ENCODE peak calls at places on chromosome 7, in seven cellular contexts. C is neural progenitor cell, X is GM23338, E is HCT116, R is GM23248, U is PC-3, J is hepatocyte. I is an unnamed sample.

GRCh38 chr7:19051767-19052375 is 65.6 kb downstream of the TWIST1 start:
- DNase-seq in C (peak; percentile 57), E (peak; percentile 31), R (peak; percentile 62), U (peak; percentile 70), X (peak; percentile 71), J (peak; percentile 28), I (peak; percentile 50)

GRCh38 chr7:132472463-132473120 is 103.7 kb downstream of the PLXNA4 start:
- DNase-seq in J (peak; percentile 39), C (no peak), E (no peak), X (no peak), R (peak; percentile 51), U (peak; percentile 64), I (no peak)

GRCh38 chr7:136869991-136870798 is 1.7 kb downstream of the CHRM2 start:
- DNase-seq in E (no peak), J (peak; percentile 8), X (peak; percentile 49), U (no peak), C (peak; percentile 48), R (peak; percentile 46), I (no peak)

GRCh38 chr7:82288769-82289535 is 154.6 kb downstream of the CACNA2D1 start:
- DNase-seq in E (no peak), R (no peak), C (no peak), J (no peak), X (no peak), U (peak; percentile 18), I (no peak)

GRCh38 chr7:135206887-135207738 is 4.2 kb downstream of the WDR91 start:
- DNase-seq in X (no peak), E (no peak), J (no peak), R (no peak), U (no peak), C (no peak), I (no peak)

GRCh38 chr7:23662124-23662982 is 17.6 kb upstream of the FAM221A start:
- DNase-seq in E (no peak), X (peak; percentile 78), U (no peak), C (peak; percentile 42), J (no peak), R (no peak), I (no peak)

GRCh38 chr7:43879477-43879876 is 10.2 kb upstream of the MRPS24 start:
- DNase-seq in C (no peak), E (no peak), X (no peak), U (peak; percentile 30), R (peak; percentile 94), J (no peak), I (no peak)

GRCh38 chr7:44707558-44708230 is 41.0 kb upstream of the ZMIZ2 start:
- DNase-seq in C (no peak), U (no peak), X (no peak), J (no peak), R (no peak), E (no peak), I (no peak)

GRCh38 chr7:117130262-117130661 is 177.0 kb downstream of the ST7 start:
- DNase-seq in U (no peak), R (no peak), E (no peak), X (no peak), J (no peak), C (no peak), I (no peak)

GRCh38 chr7:117126631-117127030 is 173.3 kb downstream of the ST7 start:
- DNase-seq in E (no peak), C (peak; percentile 10), U (peak; percentile 22), X (no peak), R (no peak), J (no peak), I (no peak)

GRCh38 chr7:117129538-117129955 is 176.2 kb downstream of the ST7 start:
- DNase-seq in U (no peak), J (no peak), C (no peak), E (no peak), R (peak; percentile 39), X (no peak), I (no peak)

GRCh38 chr7:117124585-117125220 is 171.4 kb downstream of the ST7 start:
- DNase-seq in R (peak; percentile 97), X (no peak), J (peak; percentile 87), E (peak; percentile 90), C (no peak), U (peak; percentile 96), I (no peak)

GRCh38 chr7:117127585-117128168 is 174.4 kb downstream of the ST7 start:
- DNase-seq in E (peak; percentile 28), R (peak; percentile 77), J (peak; percentile 72), X (peak; percentile 68), U (peak; percentile 73), C (peak; percentile 46), I (peak; percentile 54)
- TF ChIP-seq EZH2phosphoT487 in E (no peak), R (no peak), J (no peak), X (no peak), U (no peak), C (no peak), I (no peak)

DNA sequence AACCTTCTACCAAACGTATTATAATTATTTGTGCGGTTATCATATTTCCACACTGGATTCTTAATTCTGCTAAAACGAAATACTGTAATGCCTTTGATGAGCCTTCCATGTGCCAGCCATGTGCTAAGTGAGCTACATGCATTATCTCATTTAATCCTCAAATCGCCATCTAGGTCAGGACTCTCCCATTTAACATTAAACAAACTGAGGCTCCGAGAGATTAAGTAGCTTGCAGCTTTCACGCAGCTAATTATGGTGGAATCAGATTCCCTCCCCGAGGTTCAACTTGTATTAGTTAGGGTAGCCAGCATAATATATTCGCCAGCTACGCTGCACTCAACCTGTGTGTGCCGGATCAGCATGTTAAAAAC is 798 bp upstream of the TSPAN33 start:
- DNase-seq in U (no peak), E (no peak), X (no peak), J (no peak), C (peak; percentile 34), R (no peak), I (no peak)
- H3K4me3 ChIP-seq in U (peak overlapping the region; percentile 86), E (peak overlapping the region; percentile 77), X (peak overlapping the region; percentile 61), J (peak overlapping the region; percentile 18), C (peak overlapping the region; percentile 95), R (no peak overlapping the region), I (peak overlapping the region; percentile 76)

GRCh38 chr7:138008588-138009349 is 6.9 kb upstream of the CREB3L2 start:
- DNase-seq in X (peak; percentile 87), E (peak; percentile 56), C (peak; percentile 76), U (peak; percentile 75), R (peak; percentile 80), J (peak; percentile 82), I (peak; percentile 77)
- H2AFZ ChIP-seq in X (no peak overlapping the region), E (peak overlapping the region; percentile 91), C (peak overlapping the region; percentile 81), U (peak overlapping the region; percentile 76), R (peak overlapping the region; percentile 76), J (peak overlapping the region; percentile 9), I (peak overlapping the region; percentile 29)

GRCh38 chr7:90222811-90223725 is 11.5 kb downstream of the STEAP2 start:
- DNase-seq in J (no peak), E (no peak), R (peak; percentile 89), C (peak; percentile 8), U (peak; percentile 40), X (no peak), I (no peak)
- TF ChIP-seq EZH2phosphoT487 in J (no peak), E (no peak), R (peak; percentile 27), C (no peak), U (no peak), X (no peak), I (no peak)